ENCODE peak calls at places on chromosomes 6 and 20, in seven cellular contexts. G, M, A, B, Z, C and O are unnamed samples.

GRCh38 chr6:74891358-74891811 is 314.5 kb downstream of the COL12A1 start:
- DNase-seq in M (no peak), C (peak; percentile 79), B (no peak), Z (no peak), G (no peak), A (no peak), O (peak; percentile 59)

GRCh38 chr20:14925286-14925685 is 587.9 kb upstream of the FLRT3 start:
- DNase-seq in C (no peak), B (no peak), M (no peak), G (no peak), A (no peak), Z (no peak), O (peak; percentile 46)

GRCh38 chr6:150694889-150695288 is 95.2 kb downstream of the PLEKHG1 start:
- DNase-seq in C (no peak), M (no peak), G (no peak), A (no peak), B (no peak), Z (no peak), O (no peak)

GRCh38 chr6:1884313-1884712 is 274.6 kb downstream of the FOXC1 start:
- DNase-seq in Z (no peak), B (no peak), G (no peak), M (no peak), A (no peak), C (no peak), O (no peak)

GRCh38 chr20:13800728-13801134 is 15.9 kb downstream of the NDUFAF5 start:
- DNase-seq in C (peak; percentile 86), A (no peak), Z (peak; percentile 75), G (peak; percentile 33), B (no peak), M (peak; percentile 38), O (peak; percentile 76)

GRCh38 chr6:143232849-143233248 is 172.2 kb downstream of the AIG1 start:
- DNase-seq in A (no peak), B (peak; percentile 1), Z (peak; percentile 27), G (no peak), M (peak; percentile 58), C (peak; percentile 48), O (peak; percentile 52)

GRCh38 chr6:25223421-25224052 is 55.6 kb upstream of the CARMIL1 start:
- DNase-seq in A (peak; percentile 27), B (peak; percentile 80), M (peak; percentile 74), G (no peak), Z (peak; percentile 58), C (peak; percentile 82), O (peak; percentile 79)

GRCh38 chr6:28807682-28808280 is 116.0 kb downstream of the TRIM27 start:
- DNase-seq in C (peak; percentile 88), G (no peak), M (peak; percentile 84), Z (no peak), A (no peak), B (peak; percentile 73), O (peak; percentile 75)

GRCh38 chr6:155212106-155212505 is 51.7 kb upstream of the CLDN20 start:
- DNase-seq in M (no peak), A (no peak), Z (no peak), G (no peak), C (no peak), B (no peak), O (no peak)

GRCh38 chr6:7112741-7113313 is 5.1 kb downstream of the RREB1 start:
- DNase-seq in G (no peak), Z (no peak), C (no peak), B (peak; percentile 62), A (no peak), M (no peak), O (peak; percentile 68)

GRCh38 chr6:1099257-1099656 is 212.6 kb upstream of the FOXQ1 start:
- DNase-seq in C (no peak), Z (no peak), G (no peak), A (no peak), M (no peak), B (no peak), O (no peak)

GRCh38 chr6:143103916-143104315 is 43.2 kb downstream of the AIG1 start:
- DNase-seq in G (no peak), A (no peak), B (no peak), C (no peak), M (no peak), Z (no peak), O (no peak)

GRCh38 chr6:44451803-44452690 is 64.5 kb downstream of the CDC5L start:
- DNase-seq in Z (no peak), G (no peak), A (no peak), M (no peak), C (peak; percentile 72), B (no peak), O (peak; percentile 14)

GRCh38 chr6:2990932-2991506 is 8.7 kb upstream of the NQO2 start:
- DNase-seq in Z (no peak), M (no peak), B (no peak), G (no peak), C (peak; percentile 18), A (no peak), O (peak; percentile 47)

GRCh38 chr6:24788031-24788665 is 10.6 kb downstream of the ARMH2 start:
- DNase-seq in B (no peak), A (no peak), C (peak; percentile 46), M (peak; percentile 47), Z (no peak), G (no peak), O (peak; percentile 34)